ENCODE peak calls at places on chromosomes 5 and 9, in five cellular contexts. One of them, this sample, is unnamed.

GRCh38 chr5:158463971-158464370 is 605.0 kb upstream of the CLINT1 start:
- DNase-seq in GM12878: no peak
- DNase-seq in H1: no peak
- DNase-seq in K562: no peak
- DNase-seq in HepG2: peak
- DNase-seq in this sample: no peak

GRCh38 chr5:84168841-84169240 is 215.8 kb downstream of the EDIL3 start:
- DNase-seq in H1: no peak
- DNase-seq in GM12878: no peak
- DNase-seq in HepG2: no peak
- DNase-seq in K562: no peak
- DNase-seq in this sample: no peak

GRCh38 chr9:4334439-4334838 is 34.6 kb upstream of the GLIS3 start:
- DNase-seq in K562: no peak
- DNase-seq in H1: no peak
- DNase-seq in HepG2: peak
- DNase-seq in GM12878: no peak
- DNase-seq in this sample: peak

GRCh38 chr9:120152295-120152694 is 427.7 kb downstream of the CDK5RAP2 start:
- DNase-seq in GM12878: no peak
- DNase-seq in K562: peak
- DNase-seq in HepG2: no peak
- DNase-seq in H1: peak
- DNase-seq in this sample: no peak

GRCh38 chr5:175873090-175873454 is 1.7 kb downstream of the CPLX2 start:
- DNase-seq in K562: peak
- DNase-seq in H1: peak
- DNase-seq in HepG2: peak
- DNase-seq in GM12878: no peak
- DNase-seq in this sample: no peak

GRCh38 chr5:99378443-99378842 is 449.6 kb upstream of the CHD1 start:
- DNase-seq in HepG2: no peak
- DNase-seq in K562: no peak
- DNase-seq in H1: no peak
- DNase-seq in GM12878: no peak
- DNase-seq in this sample: no peak

GRCh38 chr5:87432460-87432859 is 19.7 kb upstream of the CCNH start:
- DNase-seq in H1: no peak
- DNase-seq in K562: no peak
- DNase-seq in GM12878: no peak
- DNase-seq in HepG2: no peak
- DNase-seq in this sample: no peak

GRCh38 chr5:150443242-150444075 is 6.1 kb downstream of the RPS14 start:
- DNase-seq in HepG2: no peak
- DNase-seq in GM12878: no peak
- DNase-seq in K562: no peak
- DNase-seq in H1: no peak
- DNase-seq in this sample: no peak

GRCh38 chr5:102090770-102091169 is 205.3 kb downstream of the SLCO4C1 start:
- DNase-seq in K562: peak
- DNase-seq in H1: no peak
- DNase-seq in GM12878: no peak
- DNase-seq in HepG2: peak
- DNase-seq in this sample: peak

GRCh38 chr5:76270214-76270613 is 132.9 kb upstream of the IQGAP2 start:
- DNase-seq in H1: no peak
- DNase-seq in GM12878: no peak
- DNase-seq in K562: no peak
- DNase-seq in HepG2: no peak
- DNase-seq in this sample: no peak

GRCh38 chr9:114678130-114678529 is 3.9 kb downstream of the TEX48 start:
- DNase-seq in HepG2: no peak
- DNase-seq in K562: no peak
- DNase-seq in GM12878: no peak
- DNase-seq in H1: no peak
- DNase-seq in this sample: no peak

GRCh38 chr5:52988335-52989024 is 672 bp upstream of the ITGA2 start:
- DNase-seq in K562: no peak
- DNase-seq in GM12878: no peak
- DNase-seq in HepG2: no peak
- DNase-seq in H1: no peak
- DNase-seq in this sample: peak

GRCh38 chr9:138103111-138103823 is 225.7 kb downstream of the CACNA1B start:
- DNase-seq in GM12878: no peak
- DNase-seq in K562: no peak
- DNase-seq in H1: peak
- DNase-seq in HepG2: no peak
- DNase-seq in this sample: no peak

GRCh38 chr9:110156902-110157301 is 51.1 kb downstream of the C9orf152 start:
- DNase-seq in HepG2: no peak
- DNase-seq in K562: no peak
- DNase-seq in GM12878: no peak
- DNase-seq in H1: no peak
- DNase-seq in this sample: no peak

GRCh38 chr5:173328896-173329369 is 719 bp upstream of the STC2 start:
- DNase-seq in HepG2: peak
- DNase-seq in K562: no peak
- DNase-seq in GM12878: no peak
- DNase-seq in H1: peak
- DNase-seq in this sample: peak
- TF ChIP-seq ATF3 in HepG2: peak
- TF ChIP-seq ATF3 in K562: no peak
- TF ChIP-seq ATF3 in GM12878: no peak
- TF ChIP-seq ATF3 in H1: no peak
- TF ChIP-seq ATF3 in this sample: no peak

DNA sequence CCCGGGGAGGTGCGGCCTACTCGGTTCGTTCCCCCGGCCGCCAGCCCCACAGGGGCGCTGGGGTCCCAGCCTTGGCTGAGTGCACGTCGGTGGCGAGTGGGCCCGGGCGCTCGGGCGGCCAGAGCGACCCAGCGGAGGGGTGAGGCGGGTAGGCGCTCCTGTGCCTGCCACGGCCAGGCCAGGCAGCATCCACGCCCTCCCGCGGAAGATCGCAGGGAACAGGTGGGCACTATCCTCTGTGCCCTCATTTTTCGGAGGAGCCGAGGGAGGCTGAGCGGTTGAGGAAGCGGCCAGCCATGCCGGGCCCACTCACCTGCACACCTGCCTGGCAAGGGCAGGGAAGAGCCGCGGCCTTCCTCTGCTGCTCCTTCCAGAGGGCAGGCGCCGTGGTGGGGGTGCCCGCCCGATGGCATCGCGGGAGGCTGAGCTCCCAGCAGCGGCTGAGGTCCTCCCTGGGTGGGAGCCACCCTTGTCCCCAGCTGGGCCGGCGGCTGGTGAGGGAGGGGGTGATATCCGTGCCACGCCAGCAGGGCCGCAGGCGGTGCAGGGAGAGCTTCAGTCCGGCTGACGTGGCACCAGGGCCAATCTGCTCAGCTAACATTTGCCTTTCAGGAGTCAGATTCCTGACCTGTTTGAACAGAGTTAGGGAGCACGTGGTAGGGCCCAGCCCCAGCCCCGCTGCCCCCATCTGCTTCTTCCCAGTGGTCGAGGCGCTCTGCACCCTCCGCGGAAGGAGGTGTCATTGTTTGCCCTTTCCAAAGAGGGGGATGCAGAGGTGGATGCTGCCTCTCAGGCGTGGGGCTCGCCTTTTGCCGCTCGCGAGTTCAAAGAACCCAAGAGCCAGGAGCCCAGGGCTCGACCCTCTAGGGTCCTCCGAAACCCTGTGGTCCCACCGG is 1.6 kb upstream of the SEC16A start:
- DNase-seq in K562: no peak
- DNase-seq in H1: no peak
- DNase-seq in GM12878: no peak
- DNase-seq in HepG2: peak
- DNase-seq in this sample: no peak
- TF ChIP-seq ZNF274 in K562: no peak
- TF ChIP-seq ZNF274 in H1: no peak
- TF ChIP-seq ZNF274 in GM12878: no peak
- TF ChIP-seq ZNF274 in HepG2: peak
- TF ChIP-seq ZNF274 in this sample: no peak

DNA sequence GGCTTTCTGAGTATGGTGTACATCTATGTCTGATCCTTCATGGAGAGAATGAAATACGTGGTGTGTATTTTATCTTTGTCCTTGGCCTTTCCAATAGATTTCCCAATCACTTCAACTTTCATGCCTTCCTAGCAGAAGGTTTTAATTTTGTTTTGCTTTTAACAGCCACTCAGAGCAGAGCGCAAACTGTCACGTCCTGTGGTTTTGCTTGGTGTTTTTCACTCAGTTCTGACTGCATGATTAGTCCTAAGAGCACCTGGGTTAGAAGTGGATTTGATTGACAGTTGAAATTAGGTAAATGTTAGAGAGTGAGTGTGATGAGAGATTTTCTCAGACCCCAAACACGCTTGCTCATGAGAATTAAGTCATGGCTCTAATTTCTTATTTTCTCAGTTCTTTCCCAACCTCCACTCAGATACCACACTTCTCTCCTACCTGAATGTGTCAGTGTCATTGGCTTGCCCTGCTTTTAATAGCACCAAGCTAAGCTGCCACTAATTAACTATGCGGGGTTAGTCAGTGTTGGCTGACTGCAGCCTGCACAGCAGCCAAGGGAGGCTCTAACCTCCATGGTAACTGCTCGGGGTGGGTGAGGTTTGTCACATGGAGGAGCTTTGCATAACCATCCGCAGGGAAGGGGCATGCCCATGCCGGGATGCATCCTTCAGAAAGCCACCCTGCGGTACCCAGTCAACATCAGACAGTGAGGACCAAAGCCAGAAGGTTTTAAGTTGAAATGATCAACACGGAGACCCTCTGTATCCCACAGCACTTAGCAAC is 173.4 kb downstream of the NR3C1 start:
- DNase-seq in K562: no peak
- DNase-seq in H1: no peak
- DNase-seq in HepG2: peak
- DNase-seq in GM12878: peak
- DNase-seq in this sample: no peak
- TF ChIP-seq POLR2A in K562: no peak
- TF ChIP-seq POLR2A in H1: no peak
- TF ChIP-seq POLR2A in HepG2: no peak
- TF ChIP-seq POLR2A in GM12878: peak
- TF ChIP-seq POLR2A in this sample: no peak

DNA sequence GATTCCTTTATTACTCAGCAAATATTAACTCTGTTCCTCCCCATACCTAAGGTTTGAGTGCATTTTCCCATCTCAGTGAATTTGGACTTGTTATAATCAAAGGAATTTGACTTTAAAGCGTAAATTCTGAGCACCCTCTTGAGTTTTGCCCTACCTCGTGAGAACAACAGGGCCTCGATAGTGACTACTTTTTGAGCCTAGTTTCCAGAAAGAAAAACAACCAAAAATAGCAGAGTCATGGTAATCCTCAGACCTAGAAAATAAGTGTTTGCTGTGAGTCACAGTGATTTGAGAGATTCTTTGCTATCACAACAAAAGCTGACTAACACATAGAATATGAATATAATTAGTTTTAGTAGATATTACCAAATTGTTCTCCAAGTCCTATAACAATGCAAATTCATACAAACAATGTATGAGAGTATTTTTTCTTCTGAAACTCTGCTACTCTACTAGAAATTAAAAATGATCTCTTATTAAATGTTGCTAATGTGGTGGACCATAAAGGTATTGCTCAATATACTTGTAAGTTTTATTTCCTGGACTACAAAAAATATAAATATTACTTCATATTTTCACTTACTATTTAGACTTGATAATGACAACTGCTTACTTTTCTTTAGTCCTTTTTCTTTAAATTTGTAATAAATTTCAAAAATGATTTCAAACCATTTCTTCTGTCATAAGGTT is 759.7 kb downstream of the BRINP1 start:
- DNase-seq in H1: no peak
- DNase-seq in GM12878: no peak
- DNase-seq in K562: no peak
- DNase-seq in HepG2: no peak
- DNase-seq in this sample: no peak
- TF ChIP-seq ATF3 in H1: no peak
- TF ChIP-seq ATF3 in GM12878: no peak
- TF ChIP-seq ATF3 in K562: no peak
- TF ChIP-seq ATF3 in HepG2: no peak
- TF ChIP-seq ATF3 in this sample: no peak

DNA sequence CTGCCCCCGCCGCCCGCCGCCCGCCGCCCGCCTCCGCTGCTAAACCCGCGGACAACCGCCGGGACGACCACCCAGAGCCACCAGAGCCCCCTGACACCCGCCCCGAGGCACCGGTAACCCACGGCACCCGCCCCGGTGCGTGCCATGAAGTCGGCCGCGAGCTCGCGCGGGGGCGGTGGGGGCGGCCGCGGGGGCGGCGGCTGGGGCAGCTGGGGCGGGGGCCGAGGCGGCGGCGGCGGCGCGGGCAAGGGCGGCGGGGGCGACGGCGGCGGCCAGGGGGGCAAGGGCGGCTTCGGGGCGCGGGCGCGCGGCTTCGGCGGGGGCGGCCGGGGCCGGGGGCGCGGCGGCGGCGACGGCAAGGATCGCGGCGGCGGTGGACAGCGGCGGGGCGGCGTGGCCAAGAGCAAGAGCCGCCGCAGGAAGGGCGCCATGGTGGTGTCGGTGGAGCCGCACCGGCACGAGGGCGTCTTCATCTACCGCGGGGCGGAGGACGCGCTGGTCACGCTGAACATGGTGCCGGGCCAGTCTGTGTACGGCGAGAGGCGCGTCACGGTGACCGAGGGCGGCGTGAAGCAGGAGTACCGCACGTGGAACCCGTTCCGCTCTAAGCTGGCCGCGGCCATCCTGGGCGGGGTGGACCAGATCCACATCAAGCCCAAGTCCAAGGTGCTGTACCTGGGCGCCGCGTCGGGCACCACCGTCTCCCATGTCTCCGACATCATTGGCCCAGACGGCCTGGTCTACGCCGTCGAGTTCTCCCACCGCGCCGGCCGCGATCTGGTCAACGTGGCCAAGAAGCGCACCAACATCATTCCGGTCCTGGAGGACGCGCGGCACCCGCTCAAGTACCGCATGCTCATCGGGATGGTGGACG is 493 bp downstream of the FBLL1 start:
- DNase-seq in H1: no peak
- DNase-seq in GM12878: no peak
- DNase-seq in HepG2: no peak
- DNase-seq in K562: no peak
- DNase-seq in this sample: no peak
- TF ChIP-seq ZNF274 in H1: no peak
- TF ChIP-seq ZNF274 in GM12878: no peak
- TF ChIP-seq ZNF274 in HepG2: no peak
- TF ChIP-seq ZNF274 in K562: no peak
- TF ChIP-seq ZNF274 in this sample: no peak

GRCh38 chr9:126372716-126373115 is 46.1 kb downstream of the MVB12B start:
- DNase-seq in HepG2: no peak
- DNase-seq in H1: no peak
- DNase-seq in K562: no peak
- DNase-seq in GM12878: no peak
- DNase-seq in this sample: no peak

GRCh38 chr9:126371007-126371870 is 44.6 kb downstream of the MVB12B start:
- DNase-seq in HepG2: peak
- DNase-seq in H1: no peak
- DNase-seq in GM12878: no peak
- DNase-seq in K562: no peak
- DNase-seq in this sample: no peak

GRCh38 chr9:126374366-126374781 is 47.7 kb downstream of the MVB12B start:
- DNase-seq in K562: no peak
- DNase-seq in HepG2: peak
- DNase-seq in GM12878: no peak
- DNase-seq in H1: no peak
- DNase-seq in this sample: no peak

GRCh38 chr9:126375386-126375785 is 48.8 kb downstream of the MVB12B start:
- DNase-seq in K562: no peak
- DNase-seq in GM12878: no peak
- DNase-seq in HepG2: peak
- DNase-seq in H1: no peak
- DNase-seq in this sample: no peak

GRCh38 chr9:126373241-126373640 is 46.6 kb downstream of the MVB12B start:
- DNase-seq in K562: no peak
- DNase-seq in HepG2: peak
- DNase-seq in GM12878: no peak
- DNase-seq in H1: no peak
- DNase-seq in this sample: no peak
- TF ChIP-seq POLR2A in K562: no peak
- TF ChIP-seq POLR2A in HepG2: no peak
- TF ChIP-seq POLR2A in GM12878: no peak
- TF ChIP-seq POLR2A in H1: no peak
- TF ChIP-seq POLR2A in this sample: no peak

This sample was measured in HCT116.